ENCODE peak calls at places on chromosome 13, in four cellular contexts. A is K562, H is GM12878, J is HepG2. I is an unnamed sample.

GRCh38 chr13:38602261-38602660 is 84.6 kb upstream of the FREM2 start:
- DNase-seq in A (peak; percentile 31), H (no peak), J (no peak), I (no peak)

GRCh38 chr13:25329706-25330105 is 28.3 kb downstream of the NUP58 start:
- DNase-seq in A (no peak), H (no peak), J (no peak), I (no peak)

GRCh38 chr13:43272866-43273265 is 249.5 kb downstream of the DNAJC15 start:
- DNase-seq in A (no peak), H (no peak), J (no peak), I (no peak)

GRCh38 chr13:98938801-98939200 is 39.1 kb downstream of the DOCK9 start:
- DNase-seq in A (no peak), H (no peak), J (no peak), I (peak; percentile 40)

GRCh38 chr13:98303858-98304257 is 126.8 kb upstream of the RNF113B start:
- DNase-seq in A (no peak), H (no peak), J (no peak), I (no peak)

GRCh38 chr13:98780451-98780850 is 28.0 kb upstream of the SLC15A1 start:
- DNase-seq in A (no peak), H (no peak), J (no peak), I (no peak)

GRCh38 chr13:109918179-109918651 is 131.8 kb upstream of the IRS2 start:
- DNase-seq in A (no peak), H (no peak), J (no peak), I (no peak)

GRCh38 chr13:40402931-40403412 is 263.5 kb downstream of the FOXO1 start:
- DNase-seq in A (no peak), H (no peak), J (peak; percentile 71), I (no peak)

GRCh38 chr13:62625214-62625613 is 1209.6 kb upstream of the PCDH20 start:
- DNase-seq in A (no peak), H (no peak), J (no peak), I (no peak)

GRCh38 chr13:74974234-74974879 is 507.6 kb downstream of the TBC1D4 start:
- DNase-seq in A (no peak), H (no peak), J (no peak), I (no peak)

GRCh38 chr13:26017196-26017921 is 34.5 kb downstream of the SHISA2 start:
- DNase-seq in A (no peak), H (no peak), J (no peak), I (no peak)

GRCh38 chr13:89880201-89880600 is 1467.3 kb upstream of the MIR17HG start:
- DNase-seq in A (no peak), H (no peak), J (no peak), I (no peak)

GRCh38 chr13:76397413-76397812 is 488.8 kb downstream of the KCTD12 start:
- DNase-seq in A (no peak), H (no peak), J (no peak), I (no peak)

GRCh38 chr13:102940143-102940542 is 94.3 kb downstream of the ERCC5 start:
- DNase-seq in A (no peak), H (no peak), J (no peak), I (peak; percentile 51)

GRCh38 chr13:42544246-42544915 is 29.6 kb upstream of the TNFSF11 start:
- DNase-seq in A (no peak), H (no peak), J (no peak), I (no peak)

GRCh38 chr13:51905787-51906186 is 44.0 kb downstream of the CCDC70 start:
- DNase-seq in A (no peak), H (no peak), J (no peak), I (no peak)
- TF ChIP-seq TCF7 in A (no peak), H (no peak), J (no peak), I (no peak)

GRCh38 chr13:50219743-50220142 is 204.5 kb downstream of the KCNRG start:
- DNase-seq in A (no peak), H (no peak), J (no peak), I (no peak)

GRCh38 chr13:50225188-50226155 is 210.2 kb downstream of the KCNRG start:
- DNase-seq in A (no peak), H (no peak), J (peak; percentile 46), I (no peak)

GRCh38 chr13:50220938-50221337 is 205.7 kb downstream of the KCNRG start:
- DNase-seq in A (no peak), H (no peak), J (no peak), I (no peak)

GRCh38 chr13:50224534-50224933 is 209.3 kb downstream of the KCNRG start:
- DNase-seq in A (no peak), H (no peak), J (no peak), I (no peak)

GRCh38 chr13:50222569-50223332 is 207.5 kb downstream of the KCNRG start:
- DNase-seq in A (no peak), H (no peak), J (no peak), I (peak; percentile 14)
- TF ChIP-seq TCF7 in A (no peak), H (no peak), J (no peak), I (no peak)

GRCh38 chr13:113656015-113656588 is 1.9 kb downstream of the ATP4B start:
- DNase-seq in A (no peak), H (no peak), J (no peak), I (peak; percentile 6)
- TF ChIP-seq TCF7 in A (no peak), H (no peak), J (no peak), I (no peak)

DNA sequence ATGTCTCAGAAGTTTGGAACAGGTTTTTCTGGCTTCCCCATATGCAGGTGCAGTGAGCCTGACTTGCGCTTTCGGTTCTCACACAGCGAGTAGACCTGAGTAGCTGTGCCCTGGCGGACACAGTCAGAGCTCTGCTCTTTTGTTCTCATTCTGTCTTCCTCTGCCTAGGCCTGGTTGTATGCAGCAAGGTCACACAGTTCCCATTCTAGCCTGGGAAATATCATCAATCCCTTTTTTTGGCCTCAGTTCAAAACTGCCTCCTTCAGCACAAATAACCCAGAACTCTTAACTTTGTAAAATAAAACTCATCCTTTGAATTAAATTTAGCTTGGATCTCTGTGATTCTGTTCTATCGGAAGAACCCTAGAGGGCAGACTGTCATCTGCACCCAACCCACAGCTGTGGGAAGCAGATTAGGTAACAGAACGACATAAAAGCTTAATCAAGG is 10.2 kb downstream of the OXGR1 start:
- DNase-seq in A (no peak), H (peak; percentile 9), J (no peak), I (peak; percentile 34)
- TF ChIP-seq TCF7 in A (no peak), H (no peak), J (no peak), I (no peak)

GRCh38 chr13:64397699-64398098 is 2832.4 kb downstream of the PCDH9 start:
- DNase-seq in A (no peak), H (no peak), J (no peak), I (no peak)
- TF ChIP-seq TCF7 in A (no peak), H (no peak), J (no peak), I (no peak)

I was measured in WTC11.